ENCODE peak calls at places on chromosome 12, in nine cellular contexts. E is epithelial cell of proximal tubule, M is lung, W is ascending aorta, K is PC-3, R is aorta, V is stomach, J is hepatocyte, D is GM12865. U is an unnamed sample.

GRCh38 chr12:47783821-47784819 is 11.1 kb downstream of the SLC48A1 start:
- DNase-seq in E (no peak), M (no peak), W (no peak), K (no peak), R (no peak), V (no peak), J (no peak), D (no peak), U (no peak)

GRCh38 chr12:46677749-46678148 is 148.0 kb downstream of the SLC38A4 start:
- DNase-seq in E (no peak), M (no peak), W (no peak), K (peak), R (no peak), V (no peak), J (peak), D (no peak), U (no peak)

GRCh38 chr12:131347345-131347714 is 363.6 kb upstream of the SFSWAP start:
- DNase-seq in E (no peak), M (no peak), W (no peak), K (no peak), R (peak), V (no peak), J (no peak), D (no peak), U (no peak)

GRCh38 chr12:95102916-95103671 is 29.7 kb upstream of the NR2C1 start:
- DNase-seq in E (peak), M (no peak), W (no peak), K (peak), R (no peak), V (no peak), J (peak), D (peak), U (peak)

GRCh38 chr12:107320929-107321618 is 227.7 kb upstream of the CRY1 start:
- DNase-seq in E (no peak), M (no peak), W (no peak), K (peak), R (no peak), V (no peak), J (peak), D (no peak), U (no peak)

GRCh38 chr12:106954462-106955376 is 988 bp upstream of the TMEM263 start:
- DNase-seq in E (no peak), M (no peak), W (no peak), K (no peak), R (peak), V (no peak), J (peak), D (no peak), U (no peak)

GRCh38 chr12:32921397-32921796 is 24.8 kb upstream of the PKP2 start:
- DNase-seq in E (no peak), M (no peak), W (no peak), K (peak), R (no peak), V (no peak), J (no peak), D (no peak), U (no peak)

GRCh38 chr12:116361404-116362223 is 84.1 kb upstream of the MED13L start:
- DNase-seq in E (no peak), M (no peak), W (no peak), K (no peak), R (no peak), V (no peak), J (no peak), D (peak), U (no peak)

GRCh38 chr12:74899031-74899829 is 310.4 kb downstream of the KCNC2 start:
- DNase-seq in E (no peak), M (no peak), W (no peak), K (no peak), R (no peak), V (no peak), J (no peak), D (no peak), U (no peak)

GRCh38 chr12:5685935-5686334 is 254.0 kb downstream of the NTF3 start:
- DNase-seq in E (no peak), M (no peak), W (no peak), K (no peak), R (no peak), V (no peak), J (no peak), D (no peak), U (no peak)

GRCh38 chr12:57435288-57435687 is 704 bp downstream of the INHBC start:
- DNase-seq in E (no peak), M (no peak), W (no peak), K (no peak), R (no peak), V (no peak), J (no peak), D (no peak), U (no peak)

GRCh38 chr12:32163596-32163995 is 56.9 kb downstream of the BICD1 start:
- DNase-seq in E (peak), M (no peak), W (no peak), K (no peak), R (no peak), V (no peak), J (no peak), D (no peak), U (no peak)

GRCh38 chr12:100254876-100255275 is 12.0 kb downstream of the DEPDC4 start:
- DNase-seq in E (no peak), M (no peak), W (no peak), K (no peak), R (no peak), V (no peak), J (no peak), D (no peak), U (no peak)

GRCh38 chr12:49894754-49895153 is 8.9 kb downstream of the FAIM2 start:
- DNase-seq in E (no peak), M (no peak), W (no peak), K (no peak), R (no peak), V (no peak), J (no peak), D (no peak), U (no peak)

GRCh38 chr12:54549774-54550451 is 512 bp downstream of the PDE1B start:
- DNase-seq in E (no peak), M (no peak), W (no peak), K (no peak), R (peak), V (no peak), J (no peak), D (no peak), U (no peak)

GRCh38 chr12:53683983-53684382 is 8.1 kb upstream of the ATP5MC2 start:
- DNase-seq in E (no peak), M (no peak), W (no peak), K (no peak), R (no peak), V (no peak), J (no peak), D (no peak), U (no peak)

GRCh38 chr12:11823593-11823992 is 174.1 kb downstream of the ETV6 start:
- DNase-seq in E (no peak), M (no peak), W (no peak), K (no peak), R (no peak), V (no peak), J (no peak), D (no peak), U (no peak)

GRCh38 chr12:3000548-3001275 is 41.5 kb downstream of the TEAD4 start:
- DNase-seq in E (no peak), M (no peak), W (no peak), K (no peak), R (no peak), V (no peak), J (no peak), D (peak), U (no peak)

GRCh38 chr12:79590751-79591150 is 100.0 kb downstream of the PAWR start:
- DNase-seq in E (no peak), M (no peak), W (no peak), K (no peak), R (no peak), V (no peak), J (no peak), D (no peak), U (no peak)

GRCh38 chr12:6372403-6373003 is 2.9 kb downstream of the SCNN1A start:
- DNase-seq in E (no peak), M (peak), W (no peak), K (peak), R (peak), V (peak), J (peak), D (no peak), U (no peak)

GRCh38 chr12:5898874-5899273 is 46.2 kb downstream of the ANO2 start:
- DNase-seq in E (no peak), M (no peak), W (no peak), K (peak), R (no peak), V (no peak), J (no peak), D (no peak), U (no peak)

GRCh38 chr12:77940566-77940965 is 109.9 kb downstream of the NAV3 start:
- DNase-seq in E (no peak), M (no peak), W (no peak), K (peak), R (no peak), V (no peak), J (no peak), D (no peak), U (no peak)

GRCh38 chr12:107415066-107415465 is 270.5 kb upstream of the PWP1 start:
- DNase-seq in E (no peak), M (no peak), W (no peak), K (peak), R (no peak), V (no peak), J (no peak), D (no peak), U (no peak)

GRCh38 chr12:119544780-119545625 is 48.6 kb upstream of the TMEM233 start:
- DNase-seq in E (peak), M (peak), W (no peak), K (peak), R (no peak), V (peak), J (peak), D (peak), U (peak)

GRCh38 chr12:13148532-13148847 is 45.0 kb upstream of the GSG1 start:
- DNase-seq in E (no peak), M (no peak), W (no peak), K (no peak), R (no peak), V (no peak), J (no peak), D (no peak), U (no peak)

GRCh38 chr12:113479578-113480335 is 8.1 kb upstream of the LHX5 start:
- DNase-seq in E (no peak), M (no peak), W (no peak), K (no peak), R (no peak), V (no peak), J (peak), D (peak), U (no peak)

GRCh38 chr12:65879878-65880277 is 55.6 kb downstream of the HMGA2 start:
- DNase-seq in E (no peak), M (no peak), W (no peak), K (peak), R (no peak), V (no peak), J (no peak), D (no peak), U (no peak)

GRCh38 chr12:7444076-7444475 is at the start of gene CD163L1:
- DNase-seq in E (no peak), M (no peak), W (no peak), K (no peak), R (no peak), V (no peak), J (no peak), D (no peak), U (no peak)

GRCh38 chr12:7441216-7441615 is 2.7 kb downstream of the CD163L1 start:
- DNase-seq in E (no peak), M (no peak), W (no peak), K (no peak), R (no peak), V (no peak), J (no peak), D (no peak), U (no peak)

GRCh38 chr12:7434670-7435069 is 9.3 kb downstream of the CD163L1 start:
- DNase-seq in E (no peak), M (no peak), W (no peak), K (no peak), R (no peak), V (no peak), J (no peak), D (peak), U (no peak)

GRCh38 chr12:7444537-7444936 is 584 bp upstream of the CD163L1 start:
- DNase-seq in E (no peak), M (no peak), W (no peak), K (no peak), R (no peak), V (no peak), J (no peak), D (no peak), U (no peak)

GRCh38 chr12:7439579-7440505 is 4.1 kb downstream of the CD163L1 start:
- DNase-seq in E (no peak), M (peak), W (no peak), K (no peak), R (peak), V (no peak), J (peak), D (no peak), U (no peak)
- H3K4me3 ChIP-seq in E (peak), M (peak), W (peak), K (no peak), R (no peak), V (peak), J (peak), D (no peak), U (no peak)

GRCh38 chr12:25189656-25190055 is 5.3 kb downstream of the DNAI7 start:
- DNase-seq in E (no peak), M (no peak), W (no peak), K (no peak), R (no peak), V (no peak), J (no peak), D (no peak), U (no peak)

GRCh38 chr12:25184132-25184531 is 10.8 kb downstream of the DNAI7 start:
- DNase-seq in E (no peak), M (no peak), W (no peak), K (no peak), R (no peak), V (no peak), J (no peak), D (no peak), U (no peak)

GRCh38 chr12:25187781-25188180 is 7.2 kb downstream of the DNAI7 start:
- DNase-seq in E (no peak), M (no peak), W (no peak), K (peak), R (no peak), V (no peak), J (no peak), D (no peak), U (no peak)

GRCh38 chr12:25186038-25186787 is 8.7 kb downstream of the DNAI7 start:
- DNase-seq in E (no peak), M (no peak), W (no peak), K (no peak), R (no peak), V (no peak), J (no peak), D (peak), U (no peak)

GRCh38 chr12:25186788-25187397 is 8.1 kb downstream of the DNAI7 start:
- DNase-seq in E (no peak), M (no peak), W (no peak), K (no peak), R (no peak), V (no peak), J (no peak), D (peak), U (no peak)
- H3K4me3 ChIP-seq in E (peak), M (no peak), W (no peak), K (no peak), R (no peak), V (no peak), J (no peak), D (peak), U (no peak)

GRCh38 chr12:52169886-52170285 is 21.9 kb downstream of the KRT80 start:
- DNase-seq in E (no peak), M (no peak), W (no peak), K (no peak), R (no peak), V (no peak), J (no peak), D (no peak), U (no peak)

GRCh38 chr12:52168019-52168717 is 23.6 kb downstream of the KRT80 start:
- DNase-seq in E (peak), M (no peak), W (no peak), K (peak), R (no peak), V (peak), J (peak), D (peak), U (no peak)

GRCh38 chr12:52166672-52167071 is 25.1 kb downstream of the KRT80 start:
- DNase-seq in E (no peak), M (no peak), W (no peak), K (no peak), R (no peak), V (no peak), J (no peak), D (no peak), U (no peak)

GRCh38 chr12:52165096-52165855 is 26.5 kb downstream of the KRT80 start:
- DNase-seq in E (no peak), M (no peak), W (no peak), K (no peak), R (no peak), V (no peak), J (no peak), D (no peak), U (no peak)

GRCh38 chr12:52167578-52167977 is 24.2 kb downstream of the KRT80 start:
- DNase-seq in E (no peak), M (no peak), W (no peak), K (no peak), R (no peak), V (no peak), J (no peak), D (no peak), U (no peak)
- H3K4me3 ChIP-seq in E (no peak), M (no peak), W (no peak), K (no peak), R (no peak), V (no peak), J (no peak), D (no peak), U (no peak)

GRCh38 chr12:71838661-71839060 is 898 bp upstream of the TBC1D15 start:
- DNase-seq in E (no peak), M (no peak), W (no peak), K (no peak), R (no peak), V (no peak), J (no peak), D (no peak), U (no peak)
- H3K4me3 ChIP-seq in E (peak), M (no peak), W (peak), K (no peak), R (no peak), V (no peak), J (no peak), D (peak), U (peak)

GRCh38 chr12:89183985-89184435 is 168.3 kb downstream of the DUSP6 start:
- DNase-seq in E (no peak), M (peak), W (no peak), K (peak), R (no peak), V (no peak), J (peak), D (no peak), U (no peak)
- H3K4me3 ChIP-seq in E (no peak), M (no peak), W (no peak), K (no peak), R (no peak), V (no peak), J (no peak), D (no peak), U (no peak)